ENCODE peak calls at places on chromosomes 6 and 20, in five cellular contexts. R, W, B, X and K are unnamed samples.

GRCh38 chr6:8335896-8336295 is 99.4 kb downstream of the SLC35B3 start:
- DNase-seq in R (no peak), W (no peak), B (no peak), X (no peak), K (no peak)

GRCh38 chr6:137011406-137011805 is 33.4 kb downstream of the IL20RA start:
- DNase-seq in R (no peak), W (no peak), B (no peak), X (no peak), K (no peak)

GRCh38 chr6:56947931-56948330 is 7.0 kb upstream of the BEND6 start:
- DNase-seq in R (no peak), W (no peak), B (no peak), X (no peak), K (no peak)

GRCh38 chr6:111030008-111031006 is 48.5 kb downstream of the RPF2 start:
- DNase-seq in R (peak), W (no peak), B (peak), X (no peak), K (no peak)

GRCh38 chr6:79671605-79672266 is 40.6 kb downstream of the SH3BGRL2 start:
- DNase-seq in R (no peak), W (no peak), B (no peak), X (no peak), K (no peak)

GRCh38 chr20:37733416-37733815 is 39.6 kb downstream of the CTNNBL1 start:
- DNase-seq in R (no peak), W (no peak), B (no peak), X (no peak), K (no peak)

GRCh38 chr6:148893481-148893880 is 146.7 kb downstream of the UST start:
- DNase-seq in R (no peak), W (no peak), B (no peak), X (no peak), K (no peak)

GRCh38 chr20:15060265-15061060 is 723.1 kb upstream of the FLRT3 start:
- DNase-seq in R (no peak), W (no peak), B (no peak), X (no peak), K (no peak)

GRCh38 chr20:57361517-57361916 is 10.5 kb downstream of the RAE1 start:
- DNase-seq in R (no peak), W (no peak), B (no peak), X (peak), K (peak)

GRCh38 chr6:109073344-109074235 is 21.1 kb downstream of the SESN1 start:
- DNase-seq in R (no peak), W (no peak), B (peak), X (no peak), K (peak)

GRCh38 chr20:23995905-23996666 is 7.5 kb upstream of the GGTLC1 start:
- DNase-seq in R (no peak), W (no peak), B (peak), X (no peak), K (no peak)

GRCh38 chr20:37564016-37564387 is 36.3 kb upstream of the BLCAP start:
- DNase-seq in R (no peak), W (no peak), B (no peak), X (no peak), K (no peak)

GRCh38 chr6:41372526-41373366 is 37.3 kb downstream of the NCR2 start:
- DNase-seq in R (no peak), W (no peak), B (no peak), X (no peak), K (no peak)

GRCh38 chr20:17896771-17897369 is 71.7 kb downstream of the SNX5 start:
- DNase-seq in R (no peak), W (no peak), B (no peak), X (no peak), K (no peak)

GRCh38 chr6:125008261-125008671 is 46.0 kb downstream of the RNF217 start:
- DNase-seq in R (no peak), W (no peak), B (no peak), X (no peak), K (no peak)

GRCh38 chr20:19973920-19974620 is 43.1 kb upstream of the NAA20 start:
- DNase-seq in R (peak), W (no peak), B (no peak), X (no peak), K (no peak)

GRCh38 chr20:50743087-50743486 is 11.7 kb downstream of the PARD6B start:
- DNase-seq in R (no peak), W (no peak), B (no peak), X (no peak), K (no peak)

GRCh38 chr6:11288065-11288464 is 55.6 kb upstream of the NEDD9 start:
- DNase-seq in R (no peak), W (no peak), B (no peak), X (no peak), K (no peak)

GRCh38 chr6:89348372-89348771 is 4.2 kb downstream of the UBE2J1 start:
- DNase-seq in R (no peak), W (no peak), B (no peak), X (no peak), K (no peak)

GRCh38 chr20:22775671-22776139 is 191.3 kb upstream of the FOXA2 start:
- DNase-seq in R (no peak), W (no peak), B (no peak), X (no peak), K (no peak)

GRCh38 chr20:58552366-58552934 is 37.3 kb upstream of the APCDD1L start:
- DNase-seq in R (no peak), W (no peak), B (peak), X (no peak), K (no peak)

GRCh38 chr6:141335476-141335875 is 797.2 kb upstream of the GJE1 start:
- DNase-seq in R (no peak), W (no peak), B (no peak), X (no peak), K (no peak)

GRCh38 chr6:104929348-104929747 is 27.6 kb upstream of the LIN28B start:
- DNase-seq in R (no peak), W (no peak), B (no peak), X (no peak), K (no peak)

DNA sequence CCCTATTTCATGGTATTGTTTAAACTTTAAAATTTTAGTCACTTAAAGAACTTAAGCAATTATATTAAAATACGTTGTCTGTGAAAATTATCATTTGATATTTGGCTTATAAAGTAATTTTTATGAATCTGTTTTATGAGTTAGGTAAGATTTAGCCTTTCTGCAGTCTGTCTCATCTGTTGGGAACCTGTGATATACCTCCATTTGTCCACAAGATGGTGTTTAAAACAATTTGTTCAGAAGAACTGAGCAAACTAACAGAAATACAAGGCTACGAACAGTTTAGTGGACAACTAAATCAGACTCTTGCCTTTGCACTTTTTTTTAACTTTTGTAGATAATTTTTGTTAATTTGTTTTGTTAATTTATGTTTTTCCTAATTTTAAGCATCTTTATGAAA is 92.4 kb downstream of the COL9A1 start:
- DNase-seq in R (no peak), W (no peak), B (no peak), X (no peak), K (no peak)
- TF ChIP-seq CTCF in R (no peak), W (no peak), B (peak), X (no peak), K (peak)

GRCh38 chr6:55578537-55579363 is at the start of gene HMGCLL1:
- DNase-seq in R (peak), W (no peak), B (peak), X (no peak), K (no peak)
- TF ChIP-seq CTCF in R (no peak), W (no peak), B (peak), X (no peak), K (no peak)

DNA sequence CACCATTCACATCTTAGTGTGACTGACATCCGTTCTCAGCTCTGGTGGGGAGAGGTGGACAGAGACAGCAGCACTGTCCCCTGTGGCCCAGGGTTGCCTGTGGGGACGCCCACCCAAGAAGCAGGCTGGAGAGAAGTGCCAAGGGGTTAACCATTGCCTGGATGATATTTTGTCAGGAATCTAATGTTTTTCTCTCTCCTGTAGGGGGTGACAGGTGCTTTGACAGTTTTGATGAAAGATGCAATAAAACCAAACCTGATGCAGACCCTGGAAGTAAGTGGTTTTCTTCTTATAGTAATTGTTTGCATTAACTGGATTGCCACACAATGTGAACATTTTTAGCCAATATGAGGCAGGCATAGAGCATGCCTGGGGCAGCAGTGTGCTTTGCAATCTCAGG is 99.3 kb downstream of the MTHFD1L start:
- DNase-seq in R (no peak), W (no peak), B (no peak), X (no peak), K (no peak)
- TF ChIP-seq CTCF in R (no peak), W (no peak), B (no peak), X (no peak), K (peak)

DNA sequence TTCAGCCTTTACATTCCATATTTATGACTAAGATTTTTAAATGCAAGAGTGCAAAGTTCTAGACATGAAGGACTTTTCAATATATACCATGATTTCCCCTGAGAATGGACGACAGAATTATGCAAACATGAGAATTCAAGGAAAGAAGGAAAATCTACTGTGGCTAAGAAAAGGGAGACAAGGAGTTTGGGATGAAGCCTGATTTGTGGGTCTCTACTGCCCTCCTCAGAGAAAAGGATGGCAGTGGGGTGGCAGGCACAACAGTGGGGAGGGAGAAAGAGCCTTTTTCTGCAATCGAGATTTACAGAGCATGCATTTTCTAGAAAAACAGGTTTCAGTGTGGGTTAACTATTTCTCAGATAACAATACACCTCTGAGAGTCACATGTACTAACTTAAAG is 466.9 kb upstream of the NRSN1 start:
- DNase-seq in R (no peak), W (no peak), B (peak), X (no peak), K (no peak)
- TF ChIP-seq CTCF in R (peak), W (no peak), B (peak), X (no peak), K (peak)

GRCh38 chr20:54056762-54057639 is 13.4 kb downstream of the BCAS1 start:
- DNase-seq in R (no peak), W (no peak), B (no peak), X (no peak), K (no peak)
- TF ChIP-seq CTCF in R (no peak), W (no peak), B (no peak), X (no peak), K (peak)

GRCh38 chr6:15491255-15491985 is 171.4 kb downstream of the DTNBP1 start:
- DNase-seq in R (no peak), W (no peak), B (peak), X (peak), K (peak)
- TF ChIP-seq CTCF in R (peak), W (peak), B (peak), X (peak), K (peak)

GRCh38 chr6:50187212-50188055 is 137.7 kb upstream of the DEFB112 start:
- DNase-seq in R (no peak), W (no peak), B (no peak), X (no peak), K (no peak)

GRCh38 chr6:50180646-50181045 is 130.9 kb upstream of the DEFB112 start:
- DNase-seq in R (no peak), W (no peak), B (no peak), X (no peak), K (no peak)

GRCh38 chr6:50185006-50185405 is 135.3 kb upstream of the DEFB112 start:
- DNase-seq in R (no peak), W (no peak), B (peak), X (no peak), K (no peak)
- TF ChIP-seq CTCF in R (no peak), W (no peak), B (peak), X (no peak), K (no peak)